ENCODE peak calls at places on chromosome 21, in eight cellular contexts. J is IMR-90; V is HFF-Myc; O is ELF-1; I is progenitor cell of endocrine pancreas; Z is NCI-H524; Q is psoas muscle; C is activated naive CD8-positive, alpha-beta T cell treated with anti-CD3 and anti-CD28 coated beads for 36 hours. L is an unnamed sample.

GRCh38 chr21:32966120-32966519 is 59.6 kb upstream of the OLIG2 start:
- DNase-seq in J (no peak), O (no peak), C (no peak), I (no peak), V (no peak), Q (no peak), Z (no peak), L (no peak)

GRCh38 chr21:15774590-15774989 is 44.8 kb downstream of the USP25 start:
- DNase-seq in O (no peak), Z (no peak), I (no peak), C (no peak), Q (no peak), J (peak), V (no peak), L (no peak)

GRCh38 chr21:37139902-37140301 is 66.8 kb downstream of the TTC3 start:
- DNase-seq in O (peak), C (no peak), Q (no peak), Z (no peak), V (no peak), J (peak), I (no peak), L (no peak)

GRCh38 chr21:40967771-40968170 is 120.8 kb upstream of the DSCAM start:
- DNase-seq in I (no peak), Z (no peak), J (no peak), O (peak), Q (no peak), V (no peak), C (no peak), L (no peak)

GRCh38 chr21:35206141-35207125 is 157.3 kb upstream of the RUNX1 start:
- DNase-seq in J (peak), C (no peak), O (peak), Q (peak), Z (no peak), I (no peak), V (no peak), L (no peak)

GRCh38 chr21:46183910-46184624 is at the start of gene SPATC1L:
- DNase-seq in I (no peak), V (no peak), J (peak), C (no peak), Z (no peak), O (no peak), Q (peak), L (peak)

GRCh38 chr21:26506951-26507350 is 66.1 kb downstream of the CYYR1 start:
- DNase-seq in O (no peak), I (no peak), C (no peak), V (no peak), Q (no peak), J (peak), Z (no peak), L (no peak)

GRCh38 chr21:35204850-35205564 is 155.9 kb upstream of the RUNX1 start:
- DNase-seq in O (no peak), Z (no peak), C (peak), V (peak), Q (peak), J (peak), I (no peak), L (peak)

GRCh38 chr21:21324297-21324696 is 326.1 kb downstream of the NCAM2 start:
- DNase-seq in V (no peak), J (no peak), C (no peak), Z (no peak), I (no peak), O (no peak), Q (no peak), L (no peak)

GRCh38 chr21:42456457-42456856 is 39.6 kb downstream of the RSPH1 start:
- DNase-seq in Z (no peak), Q (no peak), I (no peak), O (no peak), J (no peak), V (no peak), C (peak), L (no peak)

GRCh38 chr21:38988211-38989096 is 182.7 kb downstream of the ETS2 start:
- DNase-seq in Z (peak), O (no peak), I (no peak), Q (no peak), J (no peak), C (no peak), V (no peak), L (no peak)

GRCh38 chr21:44423312-44423821 is 31.9 kb upstream of the LRRC3 start:
- DNase-seq in Z (no peak), I (no peak), J (no peak), O (no peak), V (no peak), Q (no peak), C (no peak), L (no peak)

GRCh38 chr21:34846601-34847112 is 177.9 kb downstream of the CLIC6 start:
- DNase-seq in J (peak), V (peak), I (peak), Z (no peak), C (no peak), O (peak), Q (peak), L (no peak)

GRCh38 chr21:26717146-26717739 is 128.0 kb downstream of the ADAMTS1 start:
- DNase-seq in I (no peak), Z (no peak), C (no peak), J (peak), V (no peak), Q (no peak), O (no peak), L (no peak)

GRCh38 chr21:29870814-29871213 is 69.0 kb downstream of the GRIK1 start:
- DNase-seq in J (no peak), V (no peak), I (no peak), Q (no peak), O (no peak), Z (no peak), C (no peak), L (no peak)

GRCh38 chr21:25891596-25891995 is 156.8 kb downstream of the GABPA start:
- DNase-seq in V (no peak), C (no peak), Q (no peak), Z (no peak), I (no peak), O (no peak), J (no peak), L (no peak)

GRCh38 chr21:41411449-41412089 is 14.5 kb upstream of the MX1 start:
- DNase-seq in C (peak), Z (no peak), I (no peak), J (no peak), Q (no peak), V (no peak), O (peak), L (no peak)

GRCh38 chr21:40595806-40596205 is 251.2 kb downstream of the DSCAM start:
- DNase-seq in Z (no peak), J (no peak), I (no peak), Q (no peak), O (no peak), V (no peak), C (no peak), L (no peak)

GRCh38 chr21:36478207-36478701 is 1.7 kb downstream of the CLDN14 start:
- DNase-seq in Q (no peak), C (no peak), V (no peak), I (no peak), O (no peak), Z (no peak), J (peak), L (no peak)

GRCh38 chr21:36175771-36176565 is 19.3 kb downstream of the DOP1B start:
- DNase-seq in V (no peak), J (no peak), Z (no peak), O (no peak), I (no peak), C (no peak), Q (no peak), L (no peak)

GRCh38 chr21:16592399-16592798 is 862.6 kb downstream of the USP25 start:
- DNase-seq in J (no peak), I (no peak), C (no peak), O (no peak), Q (no peak), V (no peak), Z (no peak), L (no peak)

GRCh38 chr21:29829514-29830255 is 110.1 kb downstream of the GRIK1 start:
- DNase-seq in I (no peak), O (no peak), Q (no peak), V (no peak), Z (no peak), J (no peak), C (no peak), L (no peak)

GRCh38 chr21:42193721-42194120 is 25.2 kb upstream of the ABCG1 start:
- DNase-seq in O (no peak), Z (no peak), J (no peak), I (no peak), C (no peak), V (no peak), Q (no peak), L (no peak)

GRCh38 chr21:35202431-35202830 is 153.3 kb upstream of the RUNX1 start:
- DNase-seq in Z (no peak), J (peak), O (no peak), C (no peak), V (no peak), I (no peak), Q (no peak), L (no peak)

GRCh38 chr21:41766883-41767605 is at the start of gene RIPK4:
- DNase-seq in O (peak), V (no peak), J (peak), Z (no peak), C (peak), Q (no peak), I (peak), L (no peak)

GRCh38 chr21:27582246-27582945 is 615.5 kb upstream of the ADAMTS5 start:
- DNase-seq in Q (no peak), I (no peak), V (no peak), C (no peak), J (peak), O (no peak), Z (no peak), L (no peak)

GRCh38 chr21:40215941-40216340 is 348.7 kb downstream of the PCP4 start:
- DNase-seq in C (no peak), J (no peak), Q (no peak), V (no peak), Z (no peak), O (no peak), I (no peak), L (no peak)

GRCh38 chr21:42021751-42022430 is 11.7 kb upstream of the ZBTB21 start:
- DNase-seq in V (no peak), I (no peak), J (no peak), C (no peak), Z (no peak), O (peak), Q (no peak), L (no peak)

GRCh38 chr21:36070999-36071398 is 1.2 kb downstream of the CBR1 start:
- DNase-seq in O (no peak), C (no peak), V (no peak), Q (no peak), I (no peak), J (no peak), Z (no peak), L (no peak)

GRCh38 chr21:39788383-39788782 is 43.4 kb downstream of the IGSF5 start:
- DNase-seq in J (peak), I (peak), C (no peak), V (peak), Q (peak), O (peak), Z (peak), L (peak)

GRCh38 chr21:45811136-45811535 is 167.6 kb downstream of the PCBP3 start:
- DNase-seq in Z (no peak), Q (no peak), J (no peak), V (no peak), I (no peak), O (no peak), C (no peak), L (no peak)

GRCh38 chr21:28899744-28900143 is 92.9 kb downstream of the LTN1 start:
- DNase-seq in Z (no peak), V (no peak), C (no peak), Q (no peak), I (no peak), J (peak), O (no peak), L (no peak)

GRCh38 chr21:18350216-18350615 is 53.4 kb downstream of the TMPRSS15 start:
- DNase-seq in O (no peak), J (no peak), I (no peak), Q (no peak), V (no peak), C (no peak), Z (no peak), L (no peak)

GRCh38 chr21:34560021-34560420 is 48.0 kb upstream of the KCNE1 start:
- DNase-seq in O (no peak), Z (no peak), I (no peak), V (no peak), J (no peak), C (no peak), Q (no peak), L (no peak)

GRCh38 chr21:45153358-45154318 is 79.3 kb downstream of the ADARB1 start:
- DNase-seq in Q (no peak), I (no peak), C (no peak), O (no peak), V (no peak), J (peak), Z (no peak), L (no peak)

GRCh38 chr21:45152265-45152746 is 77.9 kb downstream of the ADARB1 start:
- DNase-seq in V (no peak), Z (no peak), O (peak), C (peak), I (no peak), Q (no peak), J (no peak), L (no peak)

GRCh38 chr21:27164208-27165172 is 197.6 kb upstream of the ADAMTS5 start:
- DNase-seq in C (no peak), I (no peak), Z (no peak), V (no peak), O (no peak), Q (no peak), J (no peak), L (no peak)

L was measured in substantia nigra.